ENCODE peak calls at places on chromosomes 5 and 9, in eight cellular contexts. E is naive thymus-derived CD4-positive, alpha-beta T cell; H is HuH-7.5; I is aorta; M is neural crest cell; S is NCI-H460; Y is SK-N-SH; N is WTC11. U is an unnamed sample.

GRCh38 chr5:154753792-154754191 is 1.4 kb upstream of the LARP1 start:
- DNase-seq in I (peak), Y (no peak), E (no peak), H (no peak), M (no peak), S (no peak), N (no peak), U (peak)

GRCh38 chr9:468766-469496 is 254.3 kb downstream of the DOCK8 start:
- DNase-seq in M (no peak), E (peak), Y (no peak), N (no peak), I (no peak), H (no peak), S (no peak), U (no peak)

GRCh38 chr5:111948517-111948916 is 191.5 kb upstream of the NREP start:
- DNase-seq in M (no peak), S (no peak), I (no peak), E (no peak), H (no peak), N (no peak), Y (no peak), U (peak)

GRCh38 chr5:136006767-136007251 is 22.0 kb upstream of the TGFBI start:
- DNase-seq in N (no peak), S (no peak), H (no peak), I (no peak), Y (no peak), M (no peak), E (no peak), U (peak)

GRCh38 chr9:79974806-79975422 is 403.1 kb downstream of the TLE4 start:
- DNase-seq in M (no peak), S (no peak), H (no peak), E (no peak), I (no peak), Y (no peak), N (no peak), U (no peak)

GRCh38 chr9:133913571-133914369 is 78.4 kb downstream of the VAV2 start:
- DNase-seq in E (no peak), N (no peak), S (no peak), Y (peak), H (no peak), M (no peak), I (no peak), U (no peak)

GRCh38 chr5:11383506-11384095 is 520.6 kb downstream of the CTNND2 start:
- DNase-seq in H (no peak), N (no peak), E (no peak), M (no peak), Y (no peak), S (no peak), I (no peak), U (no peak)

GRCh38 chr5:5784114-5784513 is 361.6 kb downstream of the ICE1 start:
- DNase-seq in H (no peak), M (no peak), I (no peak), Y (no peak), S (no peak), E (no peak), N (no peak), U (no peak)

GRCh38 chr5:35393901-35394300 is 163.6 kb upstream of the PRLR start:
- DNase-seq in E (no peak), H (no peak), I (no peak), Y (no peak), N (no peak), S (no peak), M (no peak), U (no peak)

GRCh38 chr5:173331287-173331686 is 3.1 kb upstream of the STC2 start:
- DNase-seq in N (no peak), S (no peak), I (no peak), M (no peak), E (no peak), Y (no peak), H (no peak), U (no peak)

GRCh38 chr5:149996186-149996890 is 4.1 kb downstream of the TIGD6 start:
- DNase-seq in S (no peak), N (no peak), M (no peak), Y (no peak), I (no peak), E (no peak), H (no peak), U (no peak)

GRCh38 chr5:82421119-82421518 is 143.0 kb upstream of the RPS23 start:
- DNase-seq in Y (no peak), M (no peak), H (no peak), E (no peak), S (no peak), I (no peak), N (no peak), U (peak)

GRCh38 chr9:78549711-78550110 is 252.8 kb downstream of the PSAT1 start:
- DNase-seq in I (no peak), E (no peak), S (no peak), N (no peak), Y (no peak), H (no peak), M (no peak), U (no peak)

GRCh38 chr5:36552626-36553393 is 53.6 kb upstream of the SLC1A3 start:
- DNase-seq in H (no peak), E (no peak), I (no peak), N (no peak), S (no peak), M (no peak), Y (no peak), U (peak)

GRCh38 chr5:14464101-14464500 is 117.5 kb upstream of the OTULINL start:
- DNase-seq in S (no peak), E (no peak), H (no peak), Y (no peak), I (no peak), M (no peak), N (no peak), U (no peak)